ENCODE peak calls at places on chromosomes 4 and X, in ten cellular contexts. A is B cell, N is upper lobe of right lung, W is osteocyte, D is esophagus squamous epithelium, Y is HFFc6, T is H9, Q is heart left ventricle, V is AG09319, S is tibial nerve. R is an unnamed sample.

GRCh38 chr4:69713593-69713992 is 46.8 kb downstream of the SULT1B1 start:
- DNase-seq in W (no peak), N (no peak), V (no peak), Y (no peak), Q (no peak), S (peak), T (no peak), D (no peak), A (no peak), R (no peak)

GRCh38 chr4:86498560-86499166 is 95.5 kb upstream of the PTPN13 start:
- DNase-seq in V (peak), A (peak), Q (no peak), W (no peak), D (no peak), Y (peak), S (peak), T (no peak), N (no peak), R (no peak)

GRCh38 chr4:18075823-18076433 is 54.4 kb upstream of the LCORL start:
- DNase-seq in V (no peak), A (peak), Y (no peak), D (no peak), T (peak), N (no peak), W (no peak), S (peak), Q (peak), R (no peak)

GRCh38 chrX:66602381-66602938 is 36.4 kb downstream of the EDA2R start:
- DNase-seq in D (no peak), S (no peak), Q (no peak), N (no peak), Y (no peak), W (no peak), A (peak), T (no peak), V (no peak), R (no peak)

GRCh38 chr4:56132835-56133234 is 184.1 kb downstream of the CEP135 start:
- DNase-seq in A (no peak), Q (no peak), N (no peak), D (no peak), S (no peak), W (no peak), V (no peak), T (no peak), Y (no peak), R (no peak)

GRCh38 chrX:109830704-109831206 is 97.7 kb upstream of the ACSL4 start:
- DNase-seq in D (no peak), T (no peak), S (no peak), Y (no peak), N (no peak), W (no peak), Q (no peak), V (peak), A (no peak), R (no peak)

GRCh38 chr4:63784822-63785221 is 624.4 kb downstream of the TECRL start:
- DNase-seq in D (no peak), Y (no peak), S (no peak), Q (no peak), W (no peak), A (no peak), T (no peak), V (no peak), N (no peak), R (no peak)

GRCh38 chr4:2354127-2354526 is 64.3 kb downstream of the ZFYVE28 start:
- DNase-seq in Q (no peak), T (peak), Y (no peak), S (no peak), V (no peak), N (no peak), W (no peak), A (no peak), D (no peak), R (no peak)

GRCh38 chr4:73375328-73375741 is 28.8 kb upstream of the ALB start:
- DNase-seq in Y (no peak), N (no peak), D (no peak), S (no peak), V (no peak), T (no peak), Q (no peak), A (no peak), W (no peak), R (no peak)

GRCh38 chr4:170247585-170247984 is 157.8 kb upstream of the AADAT start:
- DNase-seq in N (no peak), A (no peak), Y (no peak), V (no peak), S (no peak), D (no peak), Q (no peak), T (no peak), W (no peak), R (no peak)

GRCh38 chrX:21373637-21374162 is 518 bp upstream of the CNKSR2 start:
- DNase-seq in V (no peak), Q (peak), T (peak), D (no peak), S (no peak), Y (no peak), A (peak), N (peak), W (peak), R (no peak)

GRCh38 chr4:107693132-107693531 is 26.9 kb downstream of the PAPSS1 start:
- DNase-seq in W (no peak), Q (no peak), V (no peak), S (no peak), D (no peak), Y (no peak), A (no peak), T (no peak), N (no peak), R (no peak)

GRCh38 chr4:3444351-3445110 is 2.8 kb downstream of the HGFAC start:
- DNase-seq in N (no peak), V (no peak), S (no peak), T (no peak), Y (no peak), W (no peak), D (no peak), A (no peak), Q (no peak), R (no peak)

GRCh38 chr4:1375761-1376322 is 28.8 kb downstream of the UVSSA start:
- DNase-seq in Q (peak), N (no peak), Y (no peak), W (no peak), D (no peak), T (no peak), A (no peak), V (no peak), S (no peak), R (no peak)

GRCh38 chr4:147371661-147372060 is 109.2 kb upstream of the EDNRA start:
- DNase-seq in S (no peak), D (no peak), V (no peak), W (no peak), Q (no peak), Y (peak), T (no peak), A (no peak), N (no peak), R (no peak)

GRCh38 chr4:24748758-24749350 is 46.5 kb upstream of the SOD3 start:
- DNase-seq in Q (no peak), N (no peak), S (no peak), V (no peak), A (no peak), D (no peak), T (no peak), W (peak), Y (no peak), R (no peak)

GRCh38 chr4:2714918-2715317 is 41.2 kb downstream of the TNIP2 start:
- DNase-seq in N (no peak), D (no peak), Y (no peak), Q (no peak), V (no peak), S (no peak), W (no peak), T (no peak), A (no peak), R (no peak)

GRCh38 chr4:174404677-174405076 is 117.6 kb downstream of the HPGD start:
- DNase-seq in D (no peak), V (no peak), T (no peak), N (no peak), Q (no peak), A (no peak), Y (no peak), S (no peak), W (no peak), R (no peak)

GRCh38 chrX:54865208-54865607 is 55.4 kb upstream of the TRO start:
- DNase-seq in S (no peak), A (no peak), Q (no peak), N (no peak), D (no peak), Y (no peak), W (no peak), T (no peak), V (no peak), R (no peak)

GRCh38 chr4:64781737-64782326 is 372.6 kb upstream of the TECRL start:
- DNase-seq in S (no peak), Q (no peak), V (no peak), T (no peak), Y (peak), W (no peak), D (no peak), A (peak), N (no peak), R (no peak)

GRCh38 chrX:132470179-132470578 is 18.7 kb downstream of the MBNL3 start:
- DNase-seq in Q (no peak), T (no peak), S (no peak), W (no peak), N (no peak), V (no peak), A (no peak), Y (no peak), D (no peak), R (no peak)

GRCh38 chrX:131763674-131764073 is 219.8 kb downstream of the OR13H1 start:
- DNase-seq in A (peak), V (peak), S (no peak), T (no peak), D (peak), Q (peak), N (no peak), Y (no peak), W (peak), R (peak)

GRCh38 chr4:54941994-54942552 is 183.3 kb downstream of the KDR start:
- DNase-seq in N (no peak), A (peak), Y (no peak), T (no peak), Q (peak), D (no peak), S (no peak), W (no peak), V (no peak), R (no peak)

GRCh38 chr4:154503598-154503997 is 12.0 kb upstream of the DCHS2 start:
- DNase-seq in D (no peak), Q (no peak), W (no peak), S (no peak), Y (peak), N (no peak), A (no peak), T (no peak), V (no peak), R (no peak)

GRCh38 chrX:102765794-102766193 is 45.3 kb downstream of the GPRASP3 start:
- DNase-seq in V (peak), A (no peak), N (no peak), Y (peak), Q (no peak), W (no peak), D (no peak), S (no peak), T (no peak), R (no peak)

GRCh38 chrX:109596015-109596414 is 29.0 kb downstream of the KCNE5 start:
- DNase-seq in Y (no peak), V (no peak), T (no peak), S (no peak), W (no peak), D (no peak), Q (no peak), A (no peak), N (no peak), R (no peak)

GRCh38 chr4:55183926-55184599 is 58.7 kb upstream of the KDR start:
- DNase-seq in Y (peak), V (peak), N (no peak), Q (no peak), A (no peak), S (peak), D (no peak), W (no peak), T (peak), R (no peak)

GRCh38 chr4:63607186-63607872 is 801.9 kb downstream of the TECRL start:
- DNase-seq in W (no peak), A (no peak), T (no peak), N (no peak), D (no peak), Y (no peak), Q (no peak), S (no peak), V (no peak), R (no peak)

GRCh38 chr4:148914301-148914700 is 472.1 kb upstream of the NR3C2 start:
- DNase-seq in T (no peak), Y (no peak), D (no peak), Q (no peak), N (no peak), A (no peak), V (no peak), W (no peak), S (no peak), R (no peak)

GRCh38 chrX:147900349-147900748 is 11.4 kb upstream of the FMR1 start:
- DNase-seq in D (no peak), A (no peak), W (no peak), Q (no peak), Y (no peak), S (no peak), V (no peak), T (no peak), N (no peak), R (no peak)

GRCh38 chr4:76305971-76306881 is at the start of gene STBD1:
- DNase-seq in A (peak), S (peak), D (no peak), T (peak), V (peak), Q (peak), W (peak), N (peak), Y (peak), R (no peak)

GRCh38 chrX:54352677-54353076 is 5.2 kb downstream of the WNK3 start:
- DNase-seq in D (no peak), Y (no peak), W (no peak), A (no peak), Q (no peak), V (no peak), T (no peak), S (no peak), N (no peak), R (no peak)

GRCh38 chrX:141652315-141652714 is 46.2 kb downstream of the SPANXD start:
- DNase-seq in N (no peak), S (no peak), D (no peak), T (no peak), Q (no peak), W (no peak), V (no peak), A (no peak), Y (peak), R (no peak)

GRCh38 chrX:2692221-2693122 is 1.4 kb downstream of the CD99 start:
- DNase-seq in W (no peak), N (no peak), Y (no peak), S (no peak), V (no peak), T (no peak), D (no peak), A (no peak), Q (peak), R (no peak)

DNA sequence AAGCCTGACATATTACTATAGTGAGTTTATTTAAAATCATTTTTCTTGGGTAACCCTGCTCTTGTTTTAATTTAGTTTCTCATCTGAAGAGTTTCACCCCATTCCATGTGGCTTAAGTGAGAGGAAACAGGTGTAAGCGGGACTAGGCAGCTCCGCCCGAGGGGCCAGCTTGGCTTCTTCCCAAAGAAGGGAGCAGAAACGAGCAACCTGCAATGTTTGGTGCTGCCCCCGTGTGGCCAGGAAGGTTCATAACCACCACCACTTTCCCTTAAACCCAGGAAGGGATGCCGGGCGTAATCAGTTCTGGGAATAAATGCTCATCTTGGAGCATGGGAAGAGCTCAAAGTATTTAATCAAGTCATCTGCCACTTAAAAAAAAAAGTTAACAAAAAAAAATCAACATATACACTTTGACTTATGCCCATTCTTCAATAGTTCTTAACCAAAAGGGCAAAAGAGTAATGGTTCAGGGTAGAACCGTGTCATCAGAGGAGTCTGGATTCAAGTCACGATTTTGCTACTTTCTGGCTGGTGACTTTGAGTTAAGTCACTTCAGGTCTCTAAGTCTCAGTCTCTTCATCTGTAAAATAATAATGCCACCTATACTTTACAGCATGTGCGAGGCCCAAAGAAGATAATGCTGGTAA is 147.9 kb downstream of the NSUN7 start:
- DNase-seq in V (no peak), A (peak), Q (peak), D (no peak), T (peak), Y (no peak), W (peak), N (peak), S (peak), R (no peak)
- TF ChIP-seq CTCF in V (peak), A (peak), Q (peak), D (peak), T (peak), Y (peak), W (peak), N (peak), S (peak), R (peak)

GRCh38 chr4:7189475-7190277 is 2.7 kb upstream of the SORCS2 start:
- DNase-seq in S (no peak), T (peak), V (no peak), W (no peak), N (peak), D (no peak), Y (no peak), Q (peak), A (no peak), R (no peak)
- TF ChIP-seq CTCF in S (no peak), T (peak), V (no peak), W (no peak), N (no peak), D (no peak), Y (no peak), Q (no peak), A (no peak), R (no peak)

GRCh38 chr4:91630054-91630453 is 673.7 kb upstream of the GRID2 start:
- DNase-seq in W (no peak), A (no peak), T (no peak), Y (no peak), S (no peak), Q (no peak), V (no peak), D (no peak), N (no peak), R (no peak)
- TF ChIP-seq CTCF in W (no peak), A (no peak), T (no peak), Y (no peak), S (no peak), Q (no peak), V (no peak), D (no peak), N (no peak), R (no peak)

DNA sequence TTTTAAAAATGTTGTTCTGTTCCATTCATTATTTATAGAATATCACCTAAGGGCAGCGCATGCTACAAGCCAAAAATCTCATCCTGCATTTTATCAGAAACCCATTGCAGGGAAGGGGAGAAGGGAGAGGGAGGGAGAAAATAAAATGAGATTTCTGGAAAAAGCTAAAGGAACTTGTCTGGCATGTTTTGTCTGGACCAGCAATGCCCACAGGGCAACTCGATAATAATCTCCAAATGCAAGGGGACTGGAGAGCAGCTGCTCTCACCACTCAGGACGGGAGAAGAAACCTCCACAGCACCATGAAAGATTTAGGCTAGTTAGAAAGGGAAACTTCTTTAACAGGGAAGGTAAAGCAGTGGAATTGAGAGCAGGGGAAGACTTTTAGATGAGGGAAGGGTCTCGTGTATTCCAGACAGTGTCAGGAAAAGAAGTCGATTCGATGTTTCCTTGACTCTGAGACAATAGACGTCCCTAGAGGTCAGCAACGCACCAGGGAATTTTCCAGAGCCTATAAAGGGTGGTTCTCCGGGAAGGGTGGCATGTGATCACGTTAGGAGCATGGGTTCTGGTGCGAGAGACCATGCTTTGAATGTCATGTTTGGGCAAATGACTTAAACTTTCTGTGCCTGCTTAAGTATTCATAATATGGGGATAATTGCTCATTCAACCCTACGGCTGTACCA is 132.2 kb upstream of the NDP start:
- DNase-seq in N (no peak), D (no peak), W (no peak), S (no peak), Q (no peak), Y (no peak), A (no peak), T (peak), V (no peak), R (no peak)
- TF ChIP-seq CTCF in N (no peak), D (no peak), W (no peak), S (no peak), Q (no peak), Y (no peak), A (no peak), T (peak), V (no peak), R (no peak)

DNA sequence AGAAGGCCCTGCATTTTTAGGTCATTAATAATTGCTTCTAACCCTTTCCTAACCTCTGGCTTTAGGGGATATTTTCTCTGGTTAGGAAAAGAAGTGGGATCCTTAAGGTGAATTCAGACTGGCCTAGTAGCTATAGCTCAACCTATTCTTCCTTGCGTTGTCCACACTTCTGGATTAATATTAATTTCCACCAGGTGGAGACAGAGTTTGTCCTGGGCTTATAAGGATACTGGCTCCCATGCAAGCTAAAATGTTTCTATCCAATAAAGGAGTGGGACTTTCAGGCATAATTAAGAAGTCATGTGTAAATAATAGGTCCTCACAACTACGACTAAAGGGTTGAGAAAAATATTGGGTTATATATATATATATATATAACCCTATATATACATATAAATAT is 860.0 kb upstream of the POU3F4 start:
- DNase-seq in W (no peak), D (no peak), Q (no peak), V (no peak), T (no peak), Y (no peak), N (no peak), S (no peak), A (no peak), R (no peak)
- TF ChIP-seq CTCF in W (no peak), D (peak), Q (no peak), V (no peak), T (peak), Y (no peak), N (peak), S (no peak), A (no peak), R (no peak)

GRCh38 chrX:45630078-45630477 is 429.4 kb upstream of the DIPK2B start:
- DNase-seq in W (no peak), D (no peak), Q (no peak), N (no peak), T (no peak), Y (no peak), V (no peak), S (no peak), A (no peak), R (no peak)
- TF ChIP-seq CTCF in W (no peak), D (no peak), Q (no peak), N (no peak), T (no peak), Y (no peak), V (no peak), S (no peak), A (no peak), R (no peak)

DNA sequence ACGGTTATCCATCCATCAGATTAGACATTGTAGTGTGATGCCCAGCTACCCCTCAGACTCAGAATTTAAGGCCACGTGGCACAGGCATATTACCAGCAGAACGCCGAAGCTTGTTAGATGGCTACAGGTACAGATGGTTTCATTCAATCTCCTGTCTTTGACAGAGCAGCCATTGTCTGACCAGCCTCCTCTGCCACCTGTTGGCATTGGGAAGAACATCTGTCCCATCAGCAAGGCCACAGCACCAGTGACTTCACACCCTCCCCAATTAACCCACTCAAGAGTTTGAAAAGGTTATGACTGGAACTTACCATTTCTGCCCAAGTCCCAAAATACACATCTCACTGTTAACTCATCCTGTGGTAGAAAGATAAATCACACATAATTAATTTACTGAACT is 22.0 kb upstream of the PHKA2 start:
- DNase-seq in V (no peak), Q (no peak), Y (no peak), T (no peak), W (no peak), S (no peak), N (no peak), A (no peak), D (no peak), R (no peak)
- TF ChIP-seq CTCF in V (no peak), Q (no peak), Y (peak), T (peak), W (no peak), S (no peak), N (no peak), A (no peak), D (no peak), R (no peak)